ENCODE peak calls at places on chromosomes 4 and X, in four cellular contexts. X is fibroblast of villous mesenchyme, H is progenitor cell of endocrine pancreas, V is DMS79. O is an unnamed sample.

GRCh38 chr4:102551946-102552575 is 50.9 kb downstream of the NFKB1 start:
- DNase-seq in X (no peak), H (no peak), V (no peak), O (no peak)

GRCh38 chr4:113406723-113407016 is 354.9 kb downstream of the CAMK2D start:
- DNase-seq in X (no peak), H (no peak), V (peak; percentile 52), O (no peak)

GRCh38 chrX:65674351-65674893 is 7.0 kb downstream of the MSN start:
- DNase-seq in X (no peak), H (no peak), V (no peak), O (no peak)

GRCh38 chr4:8772499-8773123 is 99.0 kb downstream of the HMX1 start:
- DNase-seq in X (no peak), H (no peak), V (no peak), O (no peak)

GRCh38 chr4:45621926-45622325 is 501.9 kb downstream of the GABRG1 start:
- DNase-seq in X (no peak), H (no peak), V (no peak), O (no peak)

GRCh38 chr4:184475096-184475461 is 729 bp upstream of the IRF2 start:
- DNase-seq in X (peak; percentile 64), H (no peak), V (peak; percentile 10), O (peak; percentile 57)

GRCh38 chr4:7763788-7764187 is 175.9 kb downstream of the AFAP1 start:
- DNase-seq in X (no peak), H (no peak), V (no peak), O (no peak)

GRCh38 chr4:147987252-147987651 is 255.4 kb downstream of the ARHGAP10 start:
- DNase-seq in X (no peak), H (no peak), V (no peak), O (no peak)

GRCh38 chr4:94640151-94640550 is 117.6 kb upstream of the BMPR1B start:
- DNase-seq in X (no peak), H (no peak), V (no peak), O (no peak)

GRCh38 chr4:7334521-7335275 is 100.0 kb downstream of the PSAPL1 start:
- DNase-seq in X (no peak), H (no peak), V (no peak), O (no peak)

GRCh38 chrX:96480081-96480480 is 204.6 kb upstream of the DIAPH2 start:
- DNase-seq in X (peak; percentile 4), H (no peak), V (no peak), O (no peak)

GRCh38 chr4:184282895-184283654 is 65.4 kb upstream of the ENPP6 start:
- DNase-seq in X (no peak), H (no peak), V (peak; percentile 12), O (no peak)

GRCh38 chr4:184534511-184535391 is 60.4 kb upstream of the IRF2 start:
- DNase-seq in X (peak; percentile 63), H (no peak), V (no peak), O (no peak)

GRCh38 chr4:32840461-32841189 is 2120.5 kb downstream of the PCDH7 start:
- DNase-seq in X (no peak), H (no peak), V (no peak), O (no peak)

O was measured in activated T-helper 9 cell treated with anti-CD3 and anti-CD28 coated beads, Interleukin-2, amount 50 U/mL, for 16 hours.